ENCODE peak calls at places on chromosome 7, in eight cellular contexts. C, T, X, N, O, V, K and W are unnamed samples.
A peak's percentile ranks its signal among the peaks of the same experiment; 100 is the strongest.

GRCh38 chr7:8261711-8262695 is at the start of gene ICA1:
- DNase-seq in O (peak; percentile 81), V (peak; percentile 37), K (peak; percentile 86), X (no peak), N (peak; percentile 95), C (peak; percentile 85), T (peak; percentile 91), W (peak; percentile 46)

GRCh38 chr7:98996162-98996552 is 117.8 kb downstream of the TRRAP start:
- DNase-seq in K (no peak), T (no peak), N (no peak), C (no peak), V (no peak), O (no peak), X (no peak), W (no peak)

GRCh38 chr7:123657304-123657685 is 1.6 kb downstream of the LMOD2 start:
- DNase-seq in K (no peak), X (no peak), N (no peak), T (no peak), V (no peak), C (no peak), O (no peak), W (no peak)

GRCh38 chr7:2016021-2016631 is 216.6 kb downstream of the MAD1L1 start:
- DNase-seq in V (no peak), T (no peak), O (no peak), K (no peak), C (no peak), X (no peak), N (no peak), W (no peak)

GRCh38 chr7:106317971-106318370 is 33.2 kb upstream of the NAMPT start:
- DNase-seq in C (no peak), K (no peak), V (no peak), T (no peak), X (no peak), O (no peak), N (no peak), W (no peak)

GRCh38 chr7:36130236-36130945 is 22.7 kb upstream of the EEPD1 start:
- DNase-seq in O (no peak), C (no peak), V (no peak), T (no peak), K (no peak), N (no peak), X (no peak), W (no peak)

GRCh38 chr7:128497405-128497804 is 20.9 kb downstream of the METTL2B start:
- DNase-seq in N (no peak), X (no peak), K (no peak), T (no peak), V (no peak), O (no peak), C (no peak), W (no peak)

GRCh38 chr7:98286093-98286525 is 4.6 kb downstream of the BRI3 start:
- DNase-seq in N (no peak), X (no peak), C (no peak), V (no peak), T (no peak), O (no peak), K (no peak), W (no peak)

GRCh38 chr7:157667731-157668130 is 330.9 kb downstream of the DNAJB6 start:
- DNase-seq in C (no peak), N (no peak), X (no peak), K (no peak), T (no peak), V (no peak), O (no peak), W (no peak)

GRCh38 chr7:51175992-51176388 is 140.6 kb downstream of the COBL start:
- DNase-seq in X (no peak), T (no peak), V (no peak), N (no peak), O (no peak), K (no peak), C (no peak), W (no peak)

GRCh38 chr7:144513332-144513731 is 109.8 kb upstream of the NOBOX start:
- DNase-seq in N (peak; percentile 80), C (no peak), V (peak; percentile 40), O (no peak), K (no peak), X (no peak), T (peak; percentile 12), W (peak; percentile 5)

GRCh38 chr7:112596260-112596659 is 115.5 kb downstream of the LSMEM1 start:
- DNase-seq in X (no peak), V (no peak), T (no peak), O (no peak), K (no peak), C (no peak), N (no peak), W (no peak)

GRCh38 chr7:25894002-25894901 is 257.7 kb upstream of the NFE2L3 start:
- DNase-seq in K (peak; percentile 25), X (peak; percentile 6), N (peak; percentile 43), T (peak; percentile 39), O (no peak), V (peak; percentile 4), C (no peak), W (no peak)

GRCh38 chr7:45435846-45436245 is 138.3 kb upstream of the ADCY1 start:
- DNase-seq in N (no peak), T (no peak), O (no peak), V (no peak), X (no peak), C (no peak), K (no peak), W (no peak)

GRCh38 chr7:148623586-148624282 is 33.2 kb downstream of the C7orf33 start:
- DNase-seq in X (no peak), T (no peak), N (peak; percentile 41), C (no peak), O (no peak), K (no peak), V (peak; percentile 55), W (peak; percentile 45)

GRCh38 chr7:23105086-23105643 is 420 bp upstream of the KLHL7 start:
- DNase-seq in X (no peak), T (no peak), N (no peak), O (no peak), V (no peak), C (no peak), K (no peak), W (no peak)

GRCh38 chr7:47931788-47932425 is 16.4 kb downstream of the PKD1L1 start:
- DNase-seq in T (no peak), K (no peak), O (no peak), C (no peak), X (no peak), V (no peak), N (no peak), W (no peak)